ENCODE peak calls at places on chromosomes 11 and 22, in five cellular contexts. One of them, this sample, is unnamed.

GRCh38 chr22:30607300-30607930 is 441 bp downstream of the TCN2 start:
- DNase-seq in cardiac muscle cell: no peak
- DNase-seq in psoas muscle: no peak
- DNase-seq in GM12865: no peak
- DNase-seq in fibroblast of lung: no peak
- DNase-seq in this sample: no peak

GRCh38 chr11:16897460-16898061 is 116.7 kb downstream of the PLEKHA7 start:
- DNase-seq in psoas muscle: no peak
- DNase-seq in cardiac muscle cell: no peak
- DNase-seq in fibroblast of lung: no peak
- DNase-seq in GM12865: no peak
- DNase-seq in this sample: no peak

GRCh38 chr11:37571248-37571647 is 973.2 kb upstream of the RAG2 start:
- DNase-seq in fibroblast of lung: peak
- DNase-seq in psoas muscle: no peak
- DNase-seq in GM12865: no peak
- DNase-seq in cardiac muscle cell: no peak
- DNase-seq in this sample: no peak

GRCh38 chr22:37999640-38000272 is 15.4 kb upstream of the SOX10 start:
- DNase-seq in psoas muscle: peak
- DNase-seq in cardiac muscle cell: peak
- DNase-seq in GM12865: peak
- DNase-seq in fibroblast of lung: peak
- DNase-seq in this sample: no peak

GRCh38 chr11:120457996-120458395 is 53.6 kb upstream of the GRIK4 start:
- DNase-seq in fibroblast of lung: no peak
- DNase-seq in GM12865: no peak
- DNase-seq in cardiac muscle cell: no peak
- DNase-seq in psoas muscle: no peak
- DNase-seq in this sample: no peak

GRCh38 chr11:121766138-121766537 is 313.4 kb upstream of the SORL1-AS1 start:
- DNase-seq in cardiac muscle cell: no peak
- DNase-seq in GM12865: no peak
- DNase-seq in psoas muscle: no peak
- DNase-seq in fibroblast of lung: no peak
- DNase-seq in this sample: no peak

GRCh38 chr11:82680252-82680651 is 53.4 kb downstream of the FAM181B start:
- DNase-seq in psoas muscle: no peak
- DNase-seq in cardiac muscle cell: no peak
- DNase-seq in GM12865: no peak
- DNase-seq in fibroblast of lung: no peak
- DNase-seq in this sample: no peak

GRCh38 chr11:64796757-64797541 is 6.1 kb downstream of the MAP4K2 start:
- DNase-seq in cardiac muscle cell: no peak
- DNase-seq in psoas muscle: no peak
- DNase-seq in fibroblast of lung: no peak
- DNase-seq in GM12865: no peak
- DNase-seq in this sample: no peak

GRCh38 chr11:117597083-117597482 is 199.9 kb downstream of the DSCAML1 start:
- DNase-seq in psoas muscle: no peak
- DNase-seq in fibroblast of lung: peak
- DNase-seq in cardiac muscle cell: peak
- DNase-seq in GM12865: peak
- DNase-seq in this sample: peak

GRCh38 chr11:134556186-134556585 is 144.1 kb upstream of the B3GAT1 start:
- DNase-seq in psoas muscle: no peak
- DNase-seq in GM12865: no peak
- DNase-seq in fibroblast of lung: no peak
- DNase-seq in cardiac muscle cell: no peak
- DNase-seq in this sample: no peak

GRCh38 chr11:283405-284080 is 5.3 kb downstream of the NLRP6 start:
- DNase-seq in cardiac muscle cell: no peak
- DNase-seq in psoas muscle: peak
- DNase-seq in GM12865: no peak
- DNase-seq in fibroblast of lung: no peak
- DNase-seq in this sample: no peak

GRCh38 chr11:34719303-34719848 is 98.5 kb downstream of the EHF start:
- DNase-seq in cardiac muscle cell: no peak
- DNase-seq in GM12865: no peak
- DNase-seq in fibroblast of lung: peak
- DNase-seq in psoas muscle: no peak
- DNase-seq in this sample: no peak

GRCh38 chr22:48188211-48188845 is 1425.9 kb downstream of the TBC1D22A start:
- DNase-seq in psoas muscle: no peak
- DNase-seq in cardiac muscle cell: no peak
- DNase-seq in fibroblast of lung: no peak
- DNase-seq in GM12865: no peak
- DNase-seq in this sample: no peak

GRCh38 chr11:46322759-46323158 is 24.5 kb upstream of the DGKZ start:
- DNase-seq in fibroblast of lung: no peak
- DNase-seq in GM12865: no peak
- DNase-seq in psoas muscle: no peak
- DNase-seq in cardiac muscle cell: peak
- DNase-seq in this sample: no peak

GRCh38 chr11:85823816-85824215 is 12.9 kb upstream of the SYTL2 start:
- DNase-seq in GM12865: peak
- DNase-seq in psoas muscle: no peak
- DNase-seq in cardiac muscle cell: no peak
- DNase-seq in fibroblast of lung: no peak
- DNase-seq in this sample: no peak

GRCh38 chr11:11821899-11822298 is 19.9 kb upstream of the USP47 start:
- DNase-seq in GM12865: no peak
- DNase-seq in fibroblast of lung: peak
- DNase-seq in cardiac muscle cell: no peak
- DNase-seq in psoas muscle: no peak
- DNase-seq in this sample: no peak

GRCh38 chr22:17281026-17281809 is 62.0 kb upstream of the ADA2 start:
- DNase-seq in fibroblast of lung: no peak
- DNase-seq in cardiac muscle cell: no peak
- DNase-seq in GM12865: peak
- DNase-seq in psoas muscle: no peak
- DNase-seq in this sample: no peak

GRCh38 chr22:50627452-50627913 is 469 bp downstream of the ARSA start:
- DNase-seq in GM12865: peak
- DNase-seq in psoas muscle: no peak
- DNase-seq in cardiac muscle cell: no peak
- DNase-seq in fibroblast of lung: no peak
- DNase-seq in this sample: peak
- TF ChIP-seq CTCF in GM12865: no peak
- TF ChIP-seq CTCF in psoas muscle: no peak
- TF ChIP-seq CTCF in cardiac muscle cell: no peak
- TF ChIP-seq CTCF in fibroblast of lung: no peak
- TF ChIP-seq CTCF in this sample: no peak

GRCh38 chr11:59833602-59834001 is 11.7 kb downstream of the CBLIF start:
- DNase-seq in GM12865: no peak
- DNase-seq in psoas muscle: no peak
- DNase-seq in cardiac muscle cell: no peak
- DNase-seq in fibroblast of lung: no peak
- DNase-seq in this sample: no peak
- TF ChIP-seq CTCF in GM12865: no peak
- TF ChIP-seq CTCF in psoas muscle: no peak
- TF ChIP-seq CTCF in cardiac muscle cell: no peak
- TF ChIP-seq CTCF in fibroblast of lung: no peak
- TF ChIP-seq CTCF in this sample: no peak

GRCh38 chr11:67082071-67082791 is 25.6 kb downstream of the RHOD start:
- DNase-seq in psoas muscle: no peak
- DNase-seq in fibroblast of lung: no peak
- DNase-seq in cardiac muscle cell: peak
- DNase-seq in GM12865: peak
- DNase-seq in this sample: no peak
- TF ChIP-seq CTCF in psoas muscle: no peak
- TF ChIP-seq CTCF in fibroblast of lung: no peak
- TF ChIP-seq CTCF in cardiac muscle cell: no peak
- TF ChIP-seq CTCF in GM12865: no peak
- TF ChIP-seq CTCF in this sample: no peak

GRCh38 chr22:21939392-21940319 is 13.0 kb downstream of the PPM1F start:
- DNase-seq in cardiac muscle cell: no peak
- DNase-seq in GM12865: no peak
- DNase-seq in psoas muscle: no peak
- DNase-seq in fibroblast of lung: no peak
- DNase-seq in this sample: no peak
- TF ChIP-seq CTCF in cardiac muscle cell: no peak
- TF ChIP-seq CTCF in GM12865: no peak
- TF ChIP-seq CTCF in psoas muscle: no peak
- TF ChIP-seq CTCF in fibroblast of lung: no peak
- TF ChIP-seq CTCF in this sample: peak

DNA sequence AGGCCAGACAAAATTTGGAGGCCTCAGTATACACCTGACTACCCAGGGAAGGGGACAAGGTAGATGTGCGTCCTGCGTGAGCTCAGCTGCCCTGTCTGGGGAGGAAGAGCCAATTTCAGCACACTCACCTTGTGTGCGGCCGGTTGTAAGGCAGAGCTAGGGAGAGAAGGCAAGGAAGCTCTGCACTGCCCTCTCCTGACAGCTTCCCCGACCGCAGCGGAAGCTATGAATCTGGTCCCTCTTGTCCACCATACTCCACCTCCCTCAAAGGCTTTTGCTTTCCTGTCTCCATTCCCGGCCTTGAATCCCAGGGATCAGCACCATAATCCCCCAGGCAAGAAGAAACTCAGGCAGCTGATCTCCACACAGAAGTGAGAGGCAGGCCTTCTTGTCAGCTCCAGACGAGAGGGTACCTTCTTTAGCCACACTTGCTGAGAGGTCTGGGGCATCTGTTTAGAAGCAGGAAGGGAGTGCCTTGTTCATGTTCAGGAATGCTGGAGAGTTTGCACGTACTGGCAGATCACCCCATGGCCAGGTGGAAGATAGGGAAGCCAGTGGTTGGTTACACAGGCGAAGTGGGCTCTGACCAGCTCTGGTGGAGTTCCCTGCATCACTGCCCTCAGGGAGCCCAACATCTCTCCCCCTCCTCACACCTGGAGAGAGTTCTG is 62.5 kb downstream of the FEZ1 start:
- DNase-seq in psoas muscle: peak
- DNase-seq in GM12865: peak
- DNase-seq in cardiac muscle cell: peak
- DNase-seq in fibroblast of lung: peak
- DNase-seq in this sample: peak
- TF ChIP-seq CTCF in psoas muscle: peak
- TF ChIP-seq CTCF in GM12865: peak
- TF ChIP-seq CTCF in cardiac muscle cell: peak
- TF ChIP-seq CTCF in fibroblast of lung: peak
- TF ChIP-seq CTCF in this sample: no peak

DNA sequence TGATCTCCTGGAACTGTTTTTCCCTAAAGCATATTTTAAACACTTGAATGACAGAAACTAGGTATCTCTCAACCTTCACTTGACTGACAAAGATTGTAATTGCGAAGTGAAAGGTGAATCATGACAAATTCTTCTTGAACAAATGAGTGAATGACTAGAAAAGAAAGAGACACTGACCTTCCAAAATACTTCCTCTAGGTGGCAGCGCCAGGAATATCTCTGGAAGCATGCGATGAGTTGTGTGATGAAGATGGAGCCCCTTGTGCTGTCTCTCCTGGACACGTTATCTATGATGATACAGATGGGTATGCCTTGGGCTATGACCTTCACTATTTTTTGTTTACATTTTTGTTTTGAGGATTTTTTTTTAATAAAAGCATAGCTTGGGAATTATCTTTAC is 7.0 kb upstream of the CASP12 start:
- DNase-seq in cardiac muscle cell: no peak
- DNase-seq in psoas muscle: no peak
- DNase-seq in fibroblast of lung: no peak
- DNase-seq in GM12865: no peak
- DNase-seq in this sample: no peak
- TF ChIP-seq CTCF in cardiac muscle cell: peak
- TF ChIP-seq CTCF in psoas muscle: no peak
- TF ChIP-seq CTCF in fibroblast of lung: peak
- TF ChIP-seq CTCF in GM12865: no peak
- TF ChIP-seq CTCF in this sample: peak